ENCODE peak calls at places on chromosomes 4 and X, in ten cellular contexts. One of them, this sample, is unnamed.
A peak's percentile ranks its signal among the peaks of the same experiment; 100 is the strongest.

GRCh38 chr4:99120501-99120900 is 23.6 kb downstream of the ADH4 start:
- DNase-seq in endothelial cell of umbilical vein: no peak
- DNase-seq in testis: no peak
- DNase-seq in body of pancreas: no peak
- DNase-seq in IMR-90: no peak
- DNase-seq in prostate gland: no peak
- DNase-seq in right lobe of liver: peak; percentile 59
- DNase-seq in tibial nerve: no peak
- DNase-seq in heart left ventricle: no peak
- DNase-seq in uterus: no peak
- DNase-seq in this sample: no peak

GRCh38 chr4:1727117-1728031 is 6.1 kb downstream of the TACC3 start:
- DNase-seq in body of pancreas: no peak
- DNase-seq in uterus: no peak
- DNase-seq in prostate gland: no peak
- DNase-seq in tibial nerve: peak; percentile 49
- DNase-seq in right lobe of liver: peak; percentile 77
- DNase-seq in IMR-90: peak; percentile 75
- DNase-seq in testis: no peak
- DNase-seq in endothelial cell of umbilical vein: peak; percentile 93
- DNase-seq in heart left ventricle: peak; percentile 82
- DNase-seq in this sample: peak; percentile 82

GRCh38 chr4:10123227-10124101 is 6.9 kb upstream of the WDR1 start:
- DNase-seq in testis: no peak
- DNase-seq in IMR-90: peak; percentile 22
- DNase-seq in prostate gland: no peak
- DNase-seq in heart left ventricle: no peak
- DNase-seq in tibial nerve: no peak
- DNase-seq in body of pancreas: no peak
- DNase-seq in uterus: no peak
- DNase-seq in endothelial cell of umbilical vein: peak; percentile 94
- DNase-seq in right lobe of liver: no peak
- DNase-seq in this sample: no peak

GRCh38 chr4:11650801-11651596 is 222.3 kb upstream of the HS3ST1 start:
- DNase-seq in heart left ventricle: no peak
- DNase-seq in endothelial cell of umbilical vein: no peak
- DNase-seq in right lobe of liver: no peak
- DNase-seq in tibial nerve: no peak
- DNase-seq in uterus: no peak
- DNase-seq in body of pancreas: no peak
- DNase-seq in prostate gland: no peak
- DNase-seq in testis: no peak
- DNase-seq in IMR-90: peak; percentile 71
- DNase-seq in this sample: no peak

GRCh38 chrX:1153940-1154339 is 58.5 kb downstream of the CRLF2 start:
- DNase-seq in uterus: no peak
- DNase-seq in tibial nerve: no peak
- DNase-seq in prostate gland: no peak
- DNase-seq in endothelial cell of umbilical vein: no peak
- DNase-seq in testis: no peak
- DNase-seq in heart left ventricle: no peak
- DNase-seq in body of pancreas: no peak
- DNase-seq in IMR-90: no peak
- DNase-seq in right lobe of liver: no peak
- DNase-seq in this sample: no peak

GRCh38 chr4:60817609-60818008 is 382.5 kb upstream of the ADGRL3 start:
- DNase-seq in body of pancreas: no peak
- DNase-seq in endothelial cell of umbilical vein: no peak
- DNase-seq in uterus: no peak
- DNase-seq in IMR-90: no peak
- DNase-seq in tibial nerve: no peak
- DNase-seq in testis: no peak
- DNase-seq in prostate gland: no peak
- DNase-seq in heart left ventricle: no peak
- DNase-seq in right lobe of liver: no peak
- DNase-seq in this sample: no peak

GRCh38 chrX:6292599-6292998 is 63.9 kb upstream of the NLGN4X start:
- DNase-seq in right lobe of liver: no peak
- DNase-seq in IMR-90: no peak
- DNase-seq in uterus: no peak
- DNase-seq in tibial nerve: no peak
- DNase-seq in testis: no peak
- DNase-seq in prostate gland: no peak
- DNase-seq in heart left ventricle: no peak
- DNase-seq in body of pancreas: no peak
- DNase-seq in endothelial cell of umbilical vein: no peak
- DNase-seq in this sample: no peak

GRCh38 chr4:66585767-66586166 is 915.5 kb upstream of the EPHA5 start:
- DNase-seq in body of pancreas: no peak
- DNase-seq in endothelial cell of umbilical vein: no peak
- DNase-seq in heart left ventricle: no peak
- DNase-seq in uterus: no peak
- DNase-seq in testis: no peak
- DNase-seq in IMR-90: no peak
- DNase-seq in prostate gland: no peak
- DNase-seq in right lobe of liver: no peak
- DNase-seq in tibial nerve: no peak
- DNase-seq in this sample: no peak

GRCh38 chr4:55345980-55346850 is at the start of gene SRD5A3:
- DNase-seq in uterus: peak; percentile 88
- DNase-seq in tibial nerve: peak; percentile 74
- DNase-seq in IMR-90: peak; percentile 71
- DNase-seq in prostate gland: peak; percentile 78
- DNase-seq in right lobe of liver: peak; percentile 89
- DNase-seq in heart left ventricle: peak; percentile 90
- DNase-seq in body of pancreas: peak; percentile 83
- DNase-seq in testis: peak; percentile 86
- DNase-seq in endothelial cell of umbilical vein: peak; percentile 85
- DNase-seq in this sample: peak; percentile 91
- TF ChIP-seq POLR2A in uterus: peak; percentile 55
- TF ChIP-seq POLR2A in tibial nerve: no peak
- TF ChIP-seq POLR2A in IMR-90: peak; percentile 72
- TF ChIP-seq POLR2A in prostate gland: peak; percentile 28
- TF ChIP-seq POLR2A in right lobe of liver: peak; percentile 79
- TF ChIP-seq POLR2A in heart left ventricle: peak; percentile 72
- TF ChIP-seq POLR2A in body of pancreas: peak; percentile 56
- TF ChIP-seq POLR2A in testis: peak; percentile 10
- TF ChIP-seq POLR2A in endothelial cell of umbilical vein: peak; percentile 69
- TF ChIP-seq POLR2A in this sample: peak; percentile 77

GRCh38 chrX:19886375-19886774 is 1.0 kb downstream of the SH3KBP1 start:
- DNase-seq in heart left ventricle: no peak
- DNase-seq in body of pancreas: no peak
- DNase-seq in testis: no peak
- DNase-seq in right lobe of liver: no peak
- DNase-seq in prostate gland: no peak
- DNase-seq in tibial nerve: no peak
- DNase-seq in IMR-90: no peak
- DNase-seq in endothelial cell of umbilical vein: no peak
- DNase-seq in uterus: no peak
- DNase-seq in this sample: no peak

GRCh38 chrX:19885732-19886131 is 1.7 kb downstream of the SH3KBP1 start:
- DNase-seq in uterus: no peak
- DNase-seq in testis: no peak
- DNase-seq in tibial nerve: no peak
- DNase-seq in body of pancreas: no peak
- DNase-seq in endothelial cell of umbilical vein: no peak
- DNase-seq in IMR-90: no peak
- DNase-seq in prostate gland: no peak
- DNase-seq in heart left ventricle: no peak
- DNase-seq in right lobe of liver: no peak
- DNase-seq in this sample: no peak

GRCh38 chrX:19881559-19881958 is 5.8 kb downstream of the SH3KBP1 start:
- DNase-seq in body of pancreas: no peak
- DNase-seq in endothelial cell of umbilical vein: no peak
- DNase-seq in heart left ventricle: no peak
- DNase-seq in right lobe of liver: no peak
- DNase-seq in uterus: no peak
- DNase-seq in testis: no peak
- DNase-seq in IMR-90: no peak
- DNase-seq in prostate gland: no peak
- DNase-seq in tibial nerve: no peak
- DNase-seq in this sample: no peak

GRCh38 chrX:19882066-19882775 is 5.2 kb downstream of the SH3KBP1 start:
- DNase-seq in uterus: no peak
- DNase-seq in right lobe of liver: no peak
- DNase-seq in body of pancreas: no peak
- DNase-seq in heart left ventricle: no peak
- DNase-seq in endothelial cell of umbilical vein: no peak
- DNase-seq in testis: no peak
- DNase-seq in IMR-90: no peak
- DNase-seq in prostate gland: no peak
- DNase-seq in tibial nerve: no peak
- DNase-seq in this sample: no peak

DNA sequence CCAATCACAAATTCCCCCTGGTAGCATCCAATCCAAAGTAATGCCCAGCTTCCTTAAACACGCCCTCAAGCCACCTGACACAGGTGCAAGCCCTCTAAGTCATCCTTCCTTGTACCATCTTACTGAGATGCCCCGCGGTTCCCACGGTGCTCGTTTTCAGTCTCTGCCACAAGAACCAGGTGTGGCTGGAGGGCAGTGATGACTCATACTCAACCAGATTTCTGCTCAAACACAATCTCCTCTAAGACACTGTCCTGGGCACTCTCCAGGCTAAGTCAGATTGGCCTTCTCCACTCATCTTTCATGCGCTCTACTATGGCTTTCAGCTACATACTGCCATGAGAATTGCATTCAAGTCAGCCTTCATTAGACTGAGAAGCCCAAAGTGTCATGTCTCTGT is 3.5 kb downstream of the SH3KBP1 start:
- DNase-seq in heart left ventricle: no peak
- DNase-seq in testis: no peak
- DNase-seq in uterus: no peak
- DNase-seq in right lobe of liver: no peak
- DNase-seq in prostate gland: no peak
- DNase-seq in body of pancreas: no peak
- DNase-seq in IMR-90: no peak
- DNase-seq in tibial nerve: no peak
- DNase-seq in endothelial cell of umbilical vein: no peak
- DNase-seq in this sample: no peak
- TF ChIP-seq POLR2A in heart left ventricle: no peak
- TF ChIP-seq POLR2A in testis: no peak
- TF ChIP-seq POLR2A in uterus: no peak
- TF ChIP-seq POLR2A in right lobe of liver: no peak
- TF ChIP-seq POLR2A in prostate gland: no peak
- TF ChIP-seq POLR2A in body of pancreas: no peak
- TF ChIP-seq POLR2A in IMR-90: no peak
- TF ChIP-seq POLR2A in tibial nerve: no peak
- TF ChIP-seq POLR2A in endothelial cell of umbilical vein: no peak
- TF ChIP-seq POLR2A in this sample: no peak

GRCh38 chrX:40174594-40175415 is 77.0 kb upstream of the BCOR start:
- DNase-seq in endothelial cell of umbilical vein: peak; percentile 51
- DNase-seq in IMR-90: no peak
- DNase-seq in right lobe of liver: peak; percentile 65
- DNase-seq in prostate gland: no peak
- DNase-seq in tibial nerve: no peak
- DNase-seq in heart left ventricle: peak; percentile 66
- DNase-seq in testis: peak; percentile 37
- DNase-seq in uterus: peak; percentile 56
- DNase-seq in body of pancreas: peak; percentile 55
- DNase-seq in this sample: peak; percentile 72

GRCh38 chrX:40175416-40176255 is 77.9 kb upstream of the BCOR start:
- DNase-seq in body of pancreas: peak; percentile 72
- DNase-seq in testis: peak; percentile 75
- DNase-seq in IMR-90: no peak
- DNase-seq in endothelial cell of umbilical vein: peak; percentile 42
- DNase-seq in uterus: peak; percentile 66
- DNase-seq in tibial nerve: peak; percentile 63
- DNase-seq in right lobe of liver: peak; percentile 85
- DNase-seq in prostate gland: peak; percentile 37
- DNase-seq in heart left ventricle: peak; percentile 86
- DNase-seq in this sample: peak; percentile 93

GRCh38 chrX:40172980-40173661 is 75.4 kb upstream of the BCOR start:
- DNase-seq in right lobe of liver: no peak
- DNase-seq in testis: no peak
- DNase-seq in prostate gland: no peak
- DNase-seq in uterus: no peak
- DNase-seq in body of pancreas: no peak
- DNase-seq in heart left ventricle: no peak
- DNase-seq in tibial nerve: no peak
- DNase-seq in IMR-90: no peak
- DNase-seq in endothelial cell of umbilical vein: no peak
- DNase-seq in this sample: no peak

GRCh38 chrX:40172169-40172979 is 74.6 kb upstream of the BCOR start:
- DNase-seq in right lobe of liver: peak; percentile 80
- DNase-seq in heart left ventricle: peak; percentile 85
- DNase-seq in body of pancreas: peak; percentile 64
- DNase-seq in tibial nerve: peak; percentile 62
- DNase-seq in IMR-90: peak; percentile 44
- DNase-seq in uterus: peak; percentile 61
- DNase-seq in testis: peak; percentile 63
- DNase-seq in prostate gland: peak; percentile 50
- DNase-seq in endothelial cell of umbilical vein: peak; percentile 58
- DNase-seq in this sample: peak; percentile 49

DNA sequence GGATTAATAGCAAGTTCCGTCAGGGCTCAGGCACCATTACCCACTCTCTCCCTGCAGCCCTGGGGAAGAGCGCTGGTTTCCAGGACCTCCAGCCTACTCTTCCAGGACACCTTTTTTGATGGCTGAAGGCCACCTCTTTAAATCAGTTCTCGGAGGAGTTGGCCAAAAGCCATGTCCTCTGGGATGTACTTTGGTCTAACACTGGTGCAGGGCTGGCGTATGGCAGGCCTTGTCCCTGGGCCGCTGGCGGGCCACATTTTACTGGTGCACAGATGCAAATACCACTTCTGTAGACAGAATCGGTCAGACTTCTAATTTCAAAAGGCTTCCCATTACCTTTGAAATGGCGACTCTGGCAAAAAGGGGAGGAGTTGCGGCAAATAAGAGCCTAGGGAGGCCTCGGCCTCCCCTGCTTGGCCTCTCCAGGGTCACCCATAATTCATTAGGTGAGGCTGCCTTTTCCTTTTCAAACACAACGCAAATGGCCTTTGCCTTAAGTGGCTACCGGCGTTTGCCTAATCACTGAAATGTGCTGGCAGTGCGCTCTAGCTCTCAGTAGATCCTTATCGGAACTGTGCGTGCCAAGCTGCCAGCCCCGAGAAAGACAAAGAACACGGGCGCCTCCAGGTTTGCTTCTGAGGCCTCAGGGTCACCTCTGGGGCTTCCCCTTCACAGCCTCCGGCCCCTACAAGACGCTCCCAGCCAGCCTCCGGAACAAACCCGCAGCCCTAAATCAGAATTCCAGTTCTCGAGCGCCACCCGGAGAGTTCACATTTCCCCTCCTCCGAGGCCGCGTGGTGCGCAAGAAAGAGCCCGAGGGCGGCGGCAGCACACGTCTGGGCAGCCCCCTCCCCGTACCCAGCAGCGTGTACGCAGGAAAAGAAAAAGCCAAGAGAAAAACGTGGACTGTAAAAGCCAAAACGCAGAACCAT is 76.2 kb upstream of the BCOR start:
- DNase-seq in prostate gland: peak; percentile 61
- DNase-seq in endothelial cell of umbilical vein: peak; percentile 45
- DNase-seq in IMR-90: no peak
- DNase-seq in heart left ventricle: no peak
- DNase-seq in right lobe of liver: peak; percentile 69
- DNase-seq in tibial nerve: no peak
- DNase-seq in body of pancreas: peak; percentile 65
- DNase-seq in uterus: peak; percentile 37
- DNase-seq in testis: peak; percentile 28
- DNase-seq in this sample: peak; percentile 91
- TF ChIP-seq POLR2A in prostate gland: no peak
- TF ChIP-seq POLR2A in endothelial cell of umbilical vein: no peak
- TF ChIP-seq POLR2A in IMR-90: no peak
- TF ChIP-seq POLR2A in heart left ventricle: no peak
- TF ChIP-seq POLR2A in right lobe of liver: no peak
- TF ChIP-seq POLR2A in tibial nerve: no peak
- TF ChIP-seq POLR2A in body of pancreas: no peak
- TF ChIP-seq POLR2A in uterus: no peak
- TF ChIP-seq POLR2A in testis: no peak
- TF ChIP-seq POLR2A in this sample: peak; percentile 9

DNA sequence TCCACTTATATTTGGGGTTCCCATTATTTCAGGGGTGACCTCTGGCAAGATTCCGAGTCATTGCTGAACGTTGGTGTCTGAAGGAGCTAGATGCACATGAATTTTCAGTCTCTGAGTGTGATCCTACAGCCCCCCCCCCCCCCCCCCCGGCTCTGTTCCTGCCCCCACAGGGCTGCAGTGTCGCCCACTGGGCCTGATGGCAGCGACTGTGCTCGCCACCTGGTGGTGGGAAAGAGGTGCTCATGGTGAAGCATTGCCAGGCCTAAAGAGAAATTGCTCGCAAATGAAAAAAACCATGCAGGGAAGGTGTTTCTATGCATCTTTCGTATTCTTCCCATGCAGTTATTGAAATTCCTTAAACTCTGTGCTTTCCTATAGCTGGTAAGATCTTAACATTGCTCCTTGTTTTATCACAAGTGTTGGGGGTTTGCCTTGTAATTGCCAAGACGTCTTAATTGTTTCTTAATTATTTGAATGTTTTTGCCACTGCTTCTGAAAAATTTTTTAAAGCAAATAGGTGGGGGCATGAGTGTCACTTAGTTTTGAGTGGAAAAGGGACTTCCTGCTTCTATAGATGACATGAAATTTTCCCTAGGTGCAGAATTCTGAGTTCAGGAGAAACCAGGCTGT is 63.2 kb downstream of the CLDN22 start:
- DNase-seq in heart left ventricle: peak; percentile 68
- DNase-seq in endothelial cell of umbilical vein: peak; percentile 45
- DNase-seq in right lobe of liver: no peak
- DNase-seq in testis: peak; percentile 71
- DNase-seq in body of pancreas: peak; percentile 54
- DNase-seq in tibial nerve: peak; percentile 49
- DNase-seq in IMR-90: peak; percentile 54
- DNase-seq in prostate gland: no peak
- DNase-seq in uterus: peak; percentile 47
- DNase-seq in this sample: peak; percentile 63
- TF ChIP-seq POLR2A in heart left ventricle: no peak
- TF ChIP-seq POLR2A in endothelial cell of umbilical vein: no peak
- TF ChIP-seq POLR2A in right lobe of liver: no peak
- TF ChIP-seq POLR2A in testis: no peak
- TF ChIP-seq POLR2A in body of pancreas: no peak
- TF ChIP-seq POLR2A in tibial nerve: no peak
- TF ChIP-seq POLR2A in IMR-90: no peak
- TF ChIP-seq POLR2A in prostate gland: no peak
- TF ChIP-seq POLR2A in uterus: no peak
- TF ChIP-seq POLR2A in this sample: no peak

This sample was measured in NB4.